ENCODE peak calls at places on chromosome 4, in ten cellular contexts. N, H, I, M, R, Y, K, A, C and U are unnamed samples.

GRCh38 chr4:88792268-88792781 is 94.7 kb upstream of the NAP1L5 start:
- DNase-seq in N (no peak), H (no peak), I (no peak), M (no peak), R (peak), Y (peak), K (no peak), A (no peak), C (no peak), U (no peak)

GRCh38 chr4:167415461-167415860 is 181.2 kb upstream of the SPOCK3 start:
- DNase-seq in N (no peak), H (no peak), I (no peak), M (no peak), R (no peak), Y (no peak), K (no peak), A (no peak), C (no peak), U (no peak)

GRCh38 chr4:122045533-122045932 is 93.7 kb upstream of the TRPC3 start:
- DNase-seq in N (peak), H (no peak), I (no peak), M (no peak), R (peak), Y (no peak), K (no peak), A (no peak), C (peak), U (peak)

GRCh38 chr4:165326831-165327210 is 648 bp upstream of the MSMO1 start:
- DNase-seq in N (no peak), H (peak), I (no peak), M (no peak), R (no peak), Y (peak), K (no peak), A (no peak), C (no peak), U (no peak)

GRCh38 chr4:69321153-69321729 is 41.0 kb downstream of the UGT2B28 start:
- DNase-seq in N (no peak), H (no peak), I (peak), M (no peak), R (no peak), Y (no peak), K (no peak), A (no peak), C (no peak), U (no peak)

GRCh38 chr4:98689507-98690174 is 31.2 kb upstream of the TSPAN5 start:
- DNase-seq in N (no peak), H (no peak), I (no peak), M (no peak), R (no peak), Y (no peak), K (no peak), A (no peak), C (no peak), U (no peak)

GRCh38 chr4:149738156-149738555 is 77.5 kb downstream of the IQCM start:
- DNase-seq in N (no peak), H (no peak), I (no peak), M (no peak), R (no peak), Y (no peak), K (no peak), A (no peak), C (no peak), U (no peak)

GRCh38 chr4:76614589-76614988 is 179.6 kb downstream of the SHROOM3 start:
- DNase-seq in N (no peak), H (no peak), I (no peak), M (no peak), R (no peak), Y (no peak), K (no peak), A (no peak), C (no peak), U (no peak)

GRCh38 chr4:170037481-170037880 is 11.3 kb upstream of the MFAP3L start:
- DNase-seq in N (no peak), H (no peak), I (no peak), M (no peak), R (no peak), Y (no peak), K (no peak), A (no peak), C (no peak), U (no peak)

GRCh38 chr4:152032722-152033131 is 271.9 kb upstream of the GATB start:
- DNase-seq in N (no peak), H (no peak), I (peak), M (no peak), R (no peak), Y (no peak), K (no peak), A (no peak), C (no peak), U (no peak)

GRCh38 chr4:180655886-180656285 is 1587.3 kb upstream of the TENM3 start:
- DNase-seq in N (no peak), H (no peak), I (no peak), M (no peak), R (no peak), Y (no peak), K (no peak), A (no peak), C (no peak), U (no peak)

GRCh38 chr4:148780426-148781005 is 338.3 kb upstream of the NR3C2 start:
- DNase-seq in N (no peak), H (no peak), I (no peak), M (no peak), R (no peak), Y (no peak), K (no peak), A (no peak), C (no peak), U (no peak)